ENCODE peak calls at places on chromosomes 5 and 9, in nine cellular contexts. S is fibroblast of mammary gland, G is tibial nerve, J is colonic mucosa, I is choroid plexus epithelial cell, H is uterus, M is mammary epithelial cell, P is lower leg skin, X is AG04450. D is an unnamed sample.

GRCh38 chr5:132775439-132776076 is 1.5 kb downstream of the SEPTIN8 start:
- DNase-seq in S (no peak), G (no peak), J (no peak), I (no peak), H (no peak), M (peak; percentile 15), P (no peak), X (no peak), D (no peak)

GRCh38 chr9:135221951-135222631 is 134.6 kb downstream of the OLFM1 start:
- DNase-seq in S (no peak), G (no peak), J (no peak), I (no peak), H (no peak), M (no peak), P (no peak), X (no peak), D (no peak)

GRCh38 chr9:122075135-122076030 is 17.7 kb downstream of the TTLL11 start:
- DNase-seq in S (no peak), G (no peak), J (no peak), I (peak; percentile 36), H (no peak), M (no peak), P (no peak), X (no peak), D (no peak)

GRCh38 chr9:14529047-14529446 is 164.2 kb downstream of the ZDHHC21 start:
- DNase-seq in S (no peak), G (no peak), J (no peak), I (no peak), H (no peak), M (no peak), P (no peak), X (no peak), D (no peak)

GRCh38 chr9:38682713-38683112 is 37.2 kb downstream of the FAM240B start:
- DNase-seq in S (peak; percentile 84), G (no peak), J (no peak), I (peak; percentile 92), H (no peak), M (peak; percentile 89), P (no peak), X (peak; percentile 72), D (peak; percentile 56)

GRCh38 chr9:124411514-124412227 is 3.6 kb downstream of the PSMB7 start:
- DNase-seq in S (peak; percentile 91), G (no peak), J (no peak), I (peak; percentile 92), H (no peak), M (peak; percentile 75), P (no peak), X (no peak), D (no peak)

GRCh38 chr5:56409331-56410190 is 176.4 kb upstream of the ANKRD55 start:
- DNase-seq in S (peak; percentile 82), G (no peak), J (no peak), I (peak; percentile 55), H (no peak), M (peak; percentile 37), P (peak; percentile 21), X (peak; percentile 89), D (no peak)

GRCh38 chr5:1163879-1164278 is 37.5 kb upstream of the SLC6A19 start:
- DNase-seq in S (no peak), G (no peak), J (no peak), I (no peak), H (no peak), M (no peak), P (no peak), X (no peak), D (no peak)

GRCh38 chr5:150931368-150931965 is 26.7 kb upstream of the ZNF300 start:
- DNase-seq in S (peak; percentile 5), G (no peak), J (no peak), I (peak; percentile 5), H (no peak), M (no peak), P (no peak), X (no peak), D (no peak)

GRCh38 chr5:35963381-35963843 is 25.0 kb upstream of the CAPSL start:
- DNase-seq in S (peak; percentile 22), G (no peak), J (peak; percentile 21), I (peak; percentile 22), H (no peak), M (peak; percentile 7), P (no peak), X (no peak), D (no peak)

GRCh38 chr9:136881691-136882108 is 4.6 kb upstream of the TRAF2 start:
- DNase-seq in S (no peak), G (no peak), J (no peak), I (peak; percentile 71), H (no peak), M (peak; percentile 19), P (no peak), X (no peak), D (no peak)

GRCh38 chr5:160118349-160119141 is 705 bp downstream of the PWWP2A start:
- DNase-seq in S (no peak), G (no peak), J (peak; percentile 55), I (no peak), H (peak; percentile 59), M (peak; percentile 4), P (peak; percentile 29), X (no peak), D (no peak)

GRCh38 chr5:113253037-113253436 is 181.8 kb downstream of the TSSK1B start:
- DNase-seq in S (no peak), G (no peak), J (no peak), I (no peak), H (no peak), M (no peak), P (no peak), X (no peak), D (no peak)
- H3K4me3 ChIP-seq in S (no peak overlapping the region), G (no peak overlapping the region), J (no peak overlapping the region), I (no peak overlapping the region), H (no peak overlapping the region), M (no peak overlapping the region), P (no peak overlapping the region), X (no peak overlapping the region), D (no peak overlapping the region)

GRCh38 chr5:91378683-91379601 is 4.2 kb downstream of the ARRDC3 start:
- DNase-seq in S (no peak), G (no peak), J (no peak), I (no peak), H (no peak), M (no peak), P (no peak), X (no peak), D (no peak)

GRCh38 chr5:91381774-91382492 is 1.2 kb downstream of the ARRDC3 start:
- DNase-seq in S (peak; percentile 89), G (peak; percentile 70), J (peak; percentile 91), I (peak; percentile 94), H (peak; percentile 66), M (peak; percentile 82), P (peak; percentile 86), X (peak; percentile 55), D (peak; percentile 77)

GRCh38 chr5:91380491-91381133 is 2.5 kb downstream of the ARRDC3 start:
- DNase-seq in S (peak; percentile 91), G (peak; percentile 99), J (peak; percentile 100), I (peak; percentile 97), H (peak; percentile 98), M (peak; percentile 95), P (peak; percentile 99), X (peak; percentile 73), D (peak; percentile 85)

GRCh38 chr5:91381134-91381773 is 1.9 kb downstream of the ARRDC3 start:
- DNase-seq in S (no peak), G (no peak), J (no peak), I (no peak), H (no peak), M (no peak), P (no peak), X (no peak), D (no peak)

DNA sequence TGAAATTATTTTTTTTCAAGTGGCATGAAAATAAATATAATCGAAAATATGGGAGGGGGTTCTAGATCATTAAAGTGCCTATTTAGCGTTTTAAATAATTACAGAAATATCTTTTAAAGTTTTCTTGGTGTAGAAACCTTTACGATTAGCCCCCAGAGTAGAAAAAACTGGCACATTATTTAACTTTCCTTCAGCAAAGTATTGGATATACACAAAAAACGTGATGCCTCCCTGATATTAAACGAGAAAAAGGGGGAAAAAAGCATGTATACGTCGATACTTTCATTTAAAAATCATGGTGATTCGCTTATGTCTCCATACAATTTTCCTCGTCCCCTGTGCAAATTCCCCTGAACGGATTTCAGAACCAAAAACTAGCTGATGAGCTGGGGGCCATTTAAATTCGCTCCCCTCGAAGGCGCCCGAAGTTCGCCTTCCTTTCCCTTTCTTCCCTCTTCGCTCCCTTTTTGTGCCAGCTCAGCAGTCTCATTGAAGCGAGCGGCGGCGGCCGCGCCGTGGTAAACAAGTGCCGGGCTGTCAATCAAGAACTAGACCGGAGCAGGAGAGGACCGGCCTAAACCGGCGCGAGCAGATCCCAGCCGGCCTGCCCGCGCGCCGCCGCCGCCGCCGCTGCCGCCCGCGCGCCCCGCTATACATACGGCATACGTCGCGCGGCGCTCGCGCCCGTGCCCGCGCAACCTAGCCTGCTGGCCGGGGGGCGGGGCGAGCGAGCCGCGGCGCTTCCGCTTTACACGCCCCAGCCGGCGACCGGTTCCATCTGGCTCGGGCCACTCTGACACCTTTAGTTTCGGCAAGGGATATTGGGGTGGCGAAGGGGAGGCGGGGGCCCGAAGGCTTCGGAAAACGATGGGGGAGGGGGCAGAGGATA is 3.3 kb downstream of the ARRDC3 start:
- DNase-seq in S (peak; percentile 86), G (peak; percentile 88), J (peak; percentile 96), I (peak; percentile 93), H (peak; percentile 92), M (peak; percentile 95), P (peak; percentile 91), X (peak; percentile 59), D (peak; percentile 67)
- TF ChIP-seq CTCF in S (no peak), G (no peak), J (no peak), I (no peak), H (peak; percentile 24), M (no peak), P (no peak), X (no peak), D (no peak)

GRCh38 chr9:132160802-132161742 is 786 bp upstream of the NTNG2 start:
- DNase-seq in S (peak; percentile 71), G (no peak), J (peak; percentile 28), I (peak; percentile 84), H (no peak), M (peak; percentile 57), P (peak; percentile 28), X (peak; percentile 42), D (no peak)
- H3K4me3 ChIP-seq in S (peak overlapping the region; percentile 49), G (peak overlapping the region; percentile 40), J (peak overlapping the region; percentile 28), I (peak overlapping the region; percentile 59), H (no peak overlapping the region), M (peak overlapping the region; percentile 61), P (peak overlapping the region; percentile 26), X (peak overlapping the region; percentile 69), D (peak overlapping the region; percentile 44)

GRCh38 chr5:61010759-61011460 is 65.9 kb downstream of the NDUFAF2 start:
- DNase-seq in S (peak; percentile 34), G (no peak), J (no peak), I (peak; percentile 52), H (no peak), M (no peak), P (no peak), X (no peak), D (no peak)
- TF ChIP-seq CTCF in S (peak; percentile 43), G (no peak), J (no peak), I (peak; percentile 62), H (no peak), M (peak; percentile 29), P (no peak), X (peak; percentile 39), D (peak; percentile 31)

GRCh38 chr9:131179561-131180219 is 54.3 kb downstream of the NUP214 start:
- DNase-seq in S (peak; percentile 84), G (no peak), J (no peak), I (peak; percentile 80), H (no peak), M (no peak), P (no peak), X (peak; percentile 85), D (peak; percentile 40)
- H3K4me3 ChIP-seq in S (no peak overlapping the region), G (no peak overlapping the region), J (no peak overlapping the region), I (no peak overlapping the region), H (no peak overlapping the region), M (no peak overlapping the region), P (no peak overlapping the region), X (no peak overlapping the region), D (no peak overlapping the region)

D was measured in HFF-Myc.